ENCODE peak calls at places on chromosomes 11 and 22, in ten cellular contexts. One of them, this sample, is unnamed.

GRCh38 chr22:43319661-43320486 is 23.3 kb downstream of the SCUBE1 start:
- DNase-seq in IMR-90: no peak
- DNase-seq in esophagus squamous epithelium: no peak
- DNase-seq in tibial nerve: no peak
- DNase-seq in thyroid gland: no peak
- DNase-seq in lower leg skin: no peak
- DNase-seq in endothelial cell of umbilical vein: no peak
- DNase-seq in sigmoid colon: no peak
- DNase-seq in testis: no peak
- DNase-seq in suprapubic skin: no peak
- DNase-seq in this sample: no peak

GRCh38 chr22:48724899-48725298 is 1102.8 kb downstream of the BRD1 start:
- DNase-seq in tibial nerve: no peak
- DNase-seq in esophagus squamous epithelium: no peak
- DNase-seq in endothelial cell of umbilical vein: no peak
- DNase-seq in thyroid gland: no peak
- DNase-seq in IMR-90: no peak
- DNase-seq in sigmoid colon: no peak
- DNase-seq in lower leg skin: no peak
- DNase-seq in suprapubic skin: no peak
- DNase-seq in testis: no peak
- DNase-seq in this sample: no peak

GRCh38 chr11:91921974-91922373 is 302.6 kb upstream of the FAT3 start:
- DNase-seq in thyroid gland: no peak
- DNase-seq in testis: no peak
- DNase-seq in IMR-90: no peak
- DNase-seq in lower leg skin: no peak
- DNase-seq in tibial nerve: no peak
- DNase-seq in esophagus squamous epithelium: no peak
- DNase-seq in suprapubic skin: no peak
- DNase-seq in sigmoid colon: no peak
- DNase-seq in endothelial cell of umbilical vein: peak
- DNase-seq in this sample: no peak

GRCh38 chr11:65551572-65552398 is 6.4 kb downstream of the LTBP3 start:
- DNase-seq in sigmoid colon: no peak
- DNase-seq in testis: peak
- DNase-seq in suprapubic skin: no peak
- DNase-seq in lower leg skin: no peak
- DNase-seq in tibial nerve: no peak
- DNase-seq in endothelial cell of umbilical vein: peak
- DNase-seq in thyroid gland: peak
- DNase-seq in esophagus squamous epithelium: no peak
- DNase-seq in IMR-90: peak
- DNase-seq in this sample: peak

GRCh38 chr11:33936745-33937612 is 45.1 kb upstream of the LMO2 start:
- DNase-seq in sigmoid colon: peak
- DNase-seq in testis: peak
- DNase-seq in suprapubic skin: peak
- DNase-seq in endothelial cell of umbilical vein: peak
- DNase-seq in thyroid gland: peak
- DNase-seq in esophagus squamous epithelium: no peak
- DNase-seq in tibial nerve: peak
- DNase-seq in lower leg skin: peak
- DNase-seq in IMR-90: peak
- DNase-seq in this sample: peak

GRCh38 chr11:113159967-113160621 is 154.3 kb upstream of the TTC12 start:
- DNase-seq in thyroid gland: no peak
- DNase-seq in IMR-90: no peak
- DNase-seq in suprapubic skin: no peak
- DNase-seq in sigmoid colon: no peak
- DNase-seq in testis: peak
- DNase-seq in lower leg skin: no peak
- DNase-seq in tibial nerve: no peak
- DNase-seq in esophagus squamous epithelium: no peak
- DNase-seq in endothelial cell of umbilical vein: no peak
- DNase-seq in this sample: peak

GRCh38 chr11:124434699-124435098 is 10.0 kb upstream of the OR8B4 start:
- DNase-seq in IMR-90: no peak
- DNase-seq in thyroid gland: no peak
- DNase-seq in endothelial cell of umbilical vein: no peak
- DNase-seq in lower leg skin: no peak
- DNase-seq in tibial nerve: no peak
- DNase-seq in esophagus squamous epithelium: no peak
- DNase-seq in testis: no peak
- DNase-seq in suprapubic skin: no peak
- DNase-seq in sigmoid colon: no peak
- DNase-seq in this sample: no peak

GRCh38 chr11:64216879-64217278 is 9.1 kb downstream of the TRPT1 start:
- DNase-seq in IMR-90: no peak
- DNase-seq in lower leg skin: no peak
- DNase-seq in tibial nerve: no peak
- DNase-seq in endothelial cell of umbilical vein: no peak
- DNase-seq in testis: no peak
- DNase-seq in sigmoid colon: no peak
- DNase-seq in thyroid gland: no peak
- DNase-seq in esophagus squamous epithelium: no peak
- DNase-seq in suprapubic skin: no peak
- DNase-seq in this sample: no peak

GRCh38 chr11:117781650-117782049 is 15.4 kb downstream of the DSCAML1 start:
- DNase-seq in esophagus squamous epithelium: no peak
- DNase-seq in thyroid gland: no peak
- DNase-seq in lower leg skin: no peak
- DNase-seq in endothelial cell of umbilical vein: no peak
- DNase-seq in testis: no peak
- DNase-seq in suprapubic skin: no peak
- DNase-seq in tibial nerve: no peak
- DNase-seq in sigmoid colon: no peak
- DNase-seq in IMR-90: no peak
- DNase-seq in this sample: no peak

GRCh38 chr11:72012091-72012630 is 13.5 kb downstream of the IL18BP start:
- DNase-seq in testis: no peak
- DNase-seq in lower leg skin: no peak
- DNase-seq in suprapubic skin: peak
- DNase-seq in tibial nerve: no peak
- DNase-seq in esophagus squamous epithelium: no peak
- DNase-seq in thyroid gland: no peak
- DNase-seq in endothelial cell of umbilical vein: no peak
- DNase-seq in IMR-90: no peak
- DNase-seq in sigmoid colon: no peak
- DNase-seq in this sample: no peak

GRCh38 chr11:60946601-60947265 is 5.2 kb downstream of the SLC15A3 start:
- DNase-seq in endothelial cell of umbilical vein: no peak
- DNase-seq in thyroid gland: no peak
- DNase-seq in suprapubic skin: no peak
- DNase-seq in esophagus squamous epithelium: no peak
- DNase-seq in IMR-90: no peak
- DNase-seq in sigmoid colon: no peak
- DNase-seq in lower leg skin: no peak
- DNase-seq in tibial nerve: no peak
- DNase-seq in testis: no peak
- DNase-seq in this sample: no peak

GRCh38 chr11:8758619-8759169 is 76.1 kb downstream of the RPL27A start:
- DNase-seq in testis: no peak
- DNase-seq in lower leg skin: no peak
- DNase-seq in tibial nerve: no peak
- DNase-seq in sigmoid colon: peak
- DNase-seq in endothelial cell of umbilical vein: no peak
- DNase-seq in suprapubic skin: peak
- DNase-seq in esophagus squamous epithelium: no peak
- DNase-seq in IMR-90: no peak
- DNase-seq in thyroid gland: no peak
- DNase-seq in this sample: no peak

GRCh38 chr11:63841554-63841953 is 2.6 kb downstream of the MARK2 start:
- DNase-seq in IMR-90: peak
- DNase-seq in sigmoid colon: no peak
- DNase-seq in tibial nerve: no peak
- DNase-seq in testis: no peak
- DNase-seq in esophagus squamous epithelium: no peak
- DNase-seq in lower leg skin: no peak
- DNase-seq in endothelial cell of umbilical vein: peak
- DNase-seq in suprapubic skin: no peak
- DNase-seq in thyroid gland: peak
- DNase-seq in this sample: peak

GRCh38 chr11:134638796-134639540 is 226.9 kb upstream of the B3GAT1 start:
- DNase-seq in suprapubic skin: no peak
- DNase-seq in IMR-90: no peak
- DNase-seq in thyroid gland: no peak
- DNase-seq in esophagus squamous epithelium: no peak
- DNase-seq in tibial nerve: no peak
- DNase-seq in endothelial cell of umbilical vein: no peak
- DNase-seq in lower leg skin: peak
- DNase-seq in testis: no peak
- DNase-seq in sigmoid colon: no peak
- DNase-seq in this sample: no peak

GRCh38 chr11:120013325-120014250 is 124.3 kb downstream of the TRIM29 start:
- DNase-seq in sigmoid colon: no peak
- DNase-seq in testis: peak
- DNase-seq in esophagus squamous epithelium: no peak
- DNase-seq in tibial nerve: no peak
- DNase-seq in lower leg skin: no peak
- DNase-seq in suprapubic skin: no peak
- DNase-seq in IMR-90: peak
- DNase-seq in thyroid gland: peak
- DNase-seq in endothelial cell of umbilical vein: peak
- DNase-seq in this sample: peak

DNA sequence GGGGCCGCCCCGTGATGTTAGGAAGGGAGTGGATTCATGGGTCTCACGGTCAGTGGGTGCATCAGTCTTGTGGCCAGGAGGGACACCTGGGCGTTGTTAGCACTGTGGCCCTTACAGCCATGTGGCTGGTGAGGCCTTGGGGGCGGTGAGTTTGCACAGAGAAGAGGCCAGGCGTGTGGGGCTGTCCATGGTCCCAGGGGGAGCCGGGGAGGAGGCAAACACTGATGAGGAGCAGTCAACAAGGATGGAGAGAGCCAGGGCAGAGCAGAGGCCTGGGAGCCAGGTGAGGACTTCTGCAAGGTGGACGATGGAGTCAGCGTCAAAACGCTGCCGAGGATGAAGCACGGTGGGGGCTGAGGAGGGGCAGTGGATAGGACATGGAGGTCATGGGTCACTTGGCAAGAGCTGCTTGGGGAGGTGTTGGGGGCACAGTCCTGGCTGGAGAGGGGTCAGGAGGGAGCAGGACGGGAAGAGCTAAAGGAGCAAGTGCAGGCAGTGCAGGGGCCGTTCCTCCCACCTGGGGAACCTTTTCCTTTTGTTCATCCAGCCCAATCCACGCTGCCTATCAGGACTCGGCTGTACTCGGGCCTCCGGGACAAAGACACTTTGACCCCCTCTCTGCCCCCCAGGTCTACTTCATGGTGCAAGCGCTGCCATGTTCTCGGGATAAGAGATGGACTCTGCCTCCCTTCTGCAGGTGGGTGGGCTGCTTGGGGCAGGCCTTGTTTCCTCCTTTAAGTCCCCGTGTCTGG is 801.1 kb downstream of the TBC1D22A start:
- DNase-seq in testis: no peak
- DNase-seq in IMR-90: no peak
- DNase-seq in endothelial cell of umbilical vein: no peak
- DNase-seq in sigmoid colon: no peak
- DNase-seq in thyroid gland: no peak
- DNase-seq in tibial nerve: no peak
- DNase-seq in esophagus squamous epithelium: no peak
- DNase-seq in lower leg skin: peak
- DNase-seq in suprapubic skin: peak
- DNase-seq in this sample: no peak
- H3K4me3 ChIP-seq in testis: no peak
- H3K4me3 ChIP-seq in IMR-90: no peak
- H3K4me3 ChIP-seq in endothelial cell of umbilical vein: no peak
- H3K4me3 ChIP-seq in sigmoid colon: no peak
- H3K4me3 ChIP-seq in thyroid gland: no peak
- H3K4me3 ChIP-seq in tibial nerve: no peak
- H3K4me3 ChIP-seq in esophagus squamous epithelium: no peak
- H3K4me3 ChIP-seq in lower leg skin: no peak
- H3K4me3 ChIP-seq in suprapubic skin: no peak
- H3K4me3 ChIP-seq in this sample: no peak

GRCh38 chr22:37266581-37267127 is 15.7 kb upstream of the CYTH4 start:
- DNase-seq in tibial nerve: no peak
- DNase-seq in esophagus squamous epithelium: no peak
- DNase-seq in testis: no peak
- DNase-seq in suprapubic skin: no peak
- DNase-seq in lower leg skin: no peak
- DNase-seq in endothelial cell of umbilical vein: no peak
- DNase-seq in IMR-90: no peak
- DNase-seq in thyroid gland: no peak
- DNase-seq in sigmoid colon: no peak
- DNase-seq in this sample: no peak
- TF ChIP-seq CTCF in tibial nerve: no peak
- TF ChIP-seq CTCF in esophagus squamous epithelium: no peak
- TF ChIP-seq CTCF in testis: no peak
- TF ChIP-seq CTCF in suprapubic skin: no peak
- TF ChIP-seq CTCF in lower leg skin: no peak
- TF ChIP-seq CTCF in endothelial cell of umbilical vein: no peak
- TF ChIP-seq CTCF in IMR-90: no peak
- TF ChIP-seq CTCF in thyroid gland: no peak
- TF ChIP-seq CTCF in sigmoid colon: no peak
- TF ChIP-seq CTCF in this sample: no peak

GRCh38 chr11:84722583-84723108 is 904.5 kb downstream of the DLG2 start:
- DNase-seq in lower leg skin: no peak
- DNase-seq in testis: no peak
- DNase-seq in esophagus squamous epithelium: no peak
- DNase-seq in IMR-90: no peak
- DNase-seq in thyroid gland: no peak
- DNase-seq in tibial nerve: no peak
- DNase-seq in endothelial cell of umbilical vein: no peak
- DNase-seq in suprapubic skin: no peak
- DNase-seq in sigmoid colon: no peak
- DNase-seq in this sample: no peak
- TF ChIP-seq POLR2A in lower leg skin: no peak
- TF ChIP-seq POLR2A in testis: no peak
- TF ChIP-seq POLR2A in esophagus squamous epithelium: no peak
- TF ChIP-seq POLR2A in IMR-90: no peak
- TF ChIP-seq POLR2A in thyroid gland: no peak
- TF ChIP-seq POLR2A in tibial nerve: no peak
- TF ChIP-seq POLR2A in endothelial cell of umbilical vein: no peak
- TF ChIP-seq POLR2A in suprapubic skin: no peak
- TF ChIP-seq POLR2A in sigmoid colon: no peak
- TF ChIP-seq POLR2A in this sample: no peak

GRCh38 chr11:6681949-6682348 is 1.2 kb downstream of the MRPL17 start:
- DNase-seq in endothelial cell of umbilical vein: no peak
- DNase-seq in lower leg skin: no peak
- DNase-seq in IMR-90: peak
- DNase-seq in suprapubic skin: no peak
- DNase-seq in testis: no peak
- DNase-seq in sigmoid colon: no peak
- DNase-seq in thyroid gland: no peak
- DNase-seq in tibial nerve: no peak
- DNase-seq in esophagus squamous epithelium: no peak
- DNase-seq in this sample: peak
- H3K4me3 ChIP-seq in endothelial cell of umbilical vein: peak
- H3K4me3 ChIP-seq in lower leg skin: no peak
- H3K4me3 ChIP-seq in IMR-90: peak
- H3K4me3 ChIP-seq in suprapubic skin: peak
- H3K4me3 ChIP-seq in testis: peak
- H3K4me3 ChIP-seq in sigmoid colon: peak
- H3K4me3 ChIP-seq in thyroid gland: peak
- H3K4me3 ChIP-seq in tibial nerve: peak
- H3K4me3 ChIP-seq in esophagus squamous epithelium: peak
- H3K4me3 ChIP-seq in this sample: peak

GRCh38 chr11:2130881-2131352 is 8.3 kb downstream of the IGF2 start:
- DNase-seq in thyroid gland: no peak
- DNase-seq in endothelial cell of umbilical vein: no peak
- DNase-seq in lower leg skin: no peak
- DNase-seq in suprapubic skin: no peak
- DNase-seq in esophagus squamous epithelium: no peak
- DNase-seq in testis: no peak
- DNase-seq in IMR-90: no peak
- DNase-seq in sigmoid colon: no peak
- DNase-seq in tibial nerve: no peak
- DNase-seq in this sample: no peak
- TF ChIP-seq CTCF in thyroid gland: no peak
- TF ChIP-seq CTCF in endothelial cell of umbilical vein: no peak
- TF ChIP-seq CTCF in lower leg skin: no peak
- TF ChIP-seq CTCF in suprapubic skin: no peak
- TF ChIP-seq CTCF in esophagus squamous epithelium: no peak
- TF ChIP-seq CTCF in testis: no peak
- TF ChIP-seq CTCF in IMR-90: no peak
- TF ChIP-seq CTCF in sigmoid colon: no peak
- TF ChIP-seq CTCF in tibial nerve: no peak
- TF ChIP-seq CTCF in this sample: no peak